ENCODE peak calls at places on chromosomes 2 and 18, in nine cellular contexts. B, G, K, C, O, F, I, Y and L are unnamed samples.

GRCh38 chr18:44048846-44049245 is 631.8 kb upstream of the SETBP1 start:
- DNase-seq in I (no peak), C (no peak), K (peak), G (no peak), B (no peak), O (no peak), F (no peak), Y (no peak), L (no peak)

GRCh38 chr2:19255481-19255880 is 102.9 kb downstream of the OSR1 start:
- DNase-seq in Y (no peak), B (no peak), K (no peak), C (no peak), I (no peak), G (no peak), F (no peak), O (no peak), L (no peak)

GRCh38 chr2:71843391-71843850 is 304.2 kb downstream of the CYP26B1 start:
- DNase-seq in O (no peak), G (no peak), Y (peak), B (no peak), I (no peak), C (no peak), F (peak), K (no peak), L (no peak)

GRCh38 chr2:215436705-215437570 is 1.1 kb upstream of the FN1 start:
- DNase-seq in K (peak), C (no peak), Y (peak), O (peak), I (no peak), G (no peak), B (no peak), F (no peak), L (peak)

GRCh38 chr2:44948565-44949328 is 7.2 kb downstream of the SIX3 start:
- DNase-seq in C (no peak), F (no peak), G (no peak), I (no peak), K (no peak), Y (no peak), B (no peak), O (peak), L (no peak)

GRCh38 chr18:62399781-62400308 is 74.7 kb downstream of the TNFRSF11A start:
- DNase-seq in O (no peak), Y (peak), B (no peak), G (no peak), K (peak), F (peak), I (peak), C (no peak), L (no peak)

GRCh38 chr2:172674034-172674967 is 61.3 kb upstream of the RAPGEF4 start:
- DNase-seq in G (peak), Y (peak), O (peak), I (no peak), F (no peak), C (peak), B (no peak), K (peak), L (peak)

GRCh38 chr2:59684101-59684770 is 869.2 kb downstream of the BCL11A start:
- DNase-seq in K (no peak), O (no peak), B (no peak), G (no peak), C (no peak), F (no peak), I (no peak), Y (no peak), L (no peak)

GRCh38 chr2:142012797-142013196 is 118.0 kb downstream of the LRP1B start:
- DNase-seq in F (no peak), I (no peak), B (no peak), K (no peak), O (no peak), C (no peak), G (no peak), Y (no peak), L (no peak)

GRCh38 chr2:127108090-127108523 is 1.2 kb upstream of the BIN1 start:
- DNase-seq in G (no peak), F (no peak), Y (no peak), C (no peak), K (no peak), B (no peak), I (no peak), O (no peak), L (no peak)

GRCh38 chr2:219631925-219632757 is 4.7 kb downstream of the SLC4A3 start:
- DNase-seq in Y (no peak), G (no peak), F (no peak), K (no peak), C (no peak), I (no peak), O (peak), B (no peak), L (no peak)